ENCODE peak calls at places on chromosomes 7 and 10, in five cellular contexts. G is heart left ventricle, X is thyroid gland, S is choroid plexus epithelial cell, N is AG09309. Y is an unnamed sample.
A peak's percentile ranks its signal among the peaks of the same experiment; 100 is the strongest.

GRCh38 chr7:72925546-72926120 is 738 bp downstream of the POM121 start:
- DNase-seq in N (no peak), X (no peak), G (no peak), S (peak; percentile 47), Y (no peak)

GRCh38 chr7:76223286-76223972 is 21.7 kb downstream of the SRRM3 start:
- DNase-seq in G (no peak), X (no peak), N (no peak), S (no peak), Y (no peak)

GRCh38 chr10:86649471-86650150 is 4.7 kb upstream of the OPN4 start:
- DNase-seq in X (no peak), N (no peak), G (no peak), S (no peak), Y (no peak)

GRCh38 chr10:91604936-91605534 is 27.8 kb downstream of the PPP1R3C start:
- DNase-seq in N (no peak), G (no peak), S (peak; percentile 82), X (no peak), Y (peak; percentile 54)

GRCh38 chr10:127117125-127117524 is 79.3 kb downstream of the INSYN2A start:
- DNase-seq in G (peak; percentile 55), S (peak; percentile 74), N (no peak), X (peak; percentile 71), Y (peak; percentile 14)

GRCh38 chr10:389391-389790 is 254.1 kb downstream of the ZMYND11 start:
- DNase-seq in X (no peak), N (no peak), G (no peak), S (no peak), Y (no peak)

GRCh38 chr10:122254831-122255230 is 16.3 kb upstream of the BTBD16 start:
- DNase-seq in G (no peak), X (no peak), S (no peak), N (no peak), Y (no peak)

GRCh38 chr10:43265799-43266721 is 805 bp downstream of the RASGEF1A start:
- DNase-seq in G (no peak), S (no peak), N (no peak), X (peak; percentile 38), Y (no peak)

GRCh38 chr10:31647861-31648260 is 280.8 kb downstream of the ARHGAP12 start:
- DNase-seq in N (no peak), S (no peak), G (no peak), X (no peak), Y (no peak)

GRCh38 chr10:33005322-33006282 is 47.6 kb upstream of the ITGB1 start:
- DNase-seq in N (peak; percentile 97), S (peak; percentile 98), G (peak; percentile 73), X (peak; percentile 47), Y (peak; percentile 71)

GRCh38 chr7:84085147-84085546 is 109.4 kb downstream of the SEMA3A start:
- DNase-seq in X (no peak), S (peak; percentile 64), G (no peak), N (no peak), Y (no peak)

GRCh38 chr10:125709553-125710266 is 9.8 kb upstream of the EDRF1 start:
- DNase-seq in X (no peak), G (no peak), S (peak; percentile 54), N (no peak), Y (no peak)

GRCh38 chr7:41630741-41631140 is 72.1 kb downstream of the INHBA start:
- DNase-seq in X (no peak), G (no peak), S (no peak), N (no peak), Y (no peak)

GRCh38 chr7:155925682-155926081 is 113.4 kb upstream of the SHH start:
- DNase-seq in S (no peak), N (no peak), G (no peak), X (no peak), Y (no peak)

GRCh38 chr10:104351067-104351681 is 2.5 kb upstream of the CFAP58 start:
- DNase-seq in G (no peak), S (peak; percentile 39), N (no peak), X (no peak), Y (no peak)

GRCh38 chr7:55128693-55129394 is 110.0 kb downstream of the EGFR start:
- DNase-seq in G (peak; percentile 67), S (peak; percentile 84), X (peak; percentile 81), N (no peak), Y (no peak)

GRCh38 chr10:93596539-93596938 is 4.5 kb downstream of the RBP4 start:
- DNase-seq in S (no peak), X (no peak), N (no peak), G (no peak), Y (no peak)

GRCh38 chr10:124728071-124728829 is 15.9 kb downstream of the FAM53B start:
- DNase-seq in G (no peak), X (no peak), N (no peak), S (peak; percentile 71), Y (no peak)

GRCh38 chr10:44306147-44306710 is 78.7 kb downstream of the CXCL12 start:
- DNase-seq in G (no peak), S (peak; percentile 46), X (no peak), N (peak; percentile 67), Y (peak; percentile 34)

GRCh38 chr10:97428572-97428981 is 2.6 kb downstream of the PGAM1 start:
- DNase-seq in G (no peak), N (no peak), S (peak; percentile 36), X (no peak), Y (no peak)

GRCh38 chr10:128875955-128876354 is 591.1 kb upstream of the MGMT start:
- DNase-seq in S (peak; percentile 8), N (no peak), X (no peak), G (no peak), Y (no peak)

GRCh38 chr7:18996583-18996982 is 120.9 kb downstream of the TWIST1 start:
- DNase-seq in N (no peak), X (no peak), G (no peak), S (no peak), Y (no peak)

GRCh38 chr7:18997477-18998130 is 119.8 kb downstream of the TWIST1 start:
- DNase-seq in S (no peak), G (no peak), X (no peak), N (no peak), Y (no peak)

GRCh38 chr7:18995811-18996400 is 121.5 kb downstream of the TWIST1 start:
- DNase-seq in G (no peak), N (no peak), S (no peak), X (no peak), Y (no peak)

GRCh38 chr7:19001854-19002253 is 115.6 kb downstream of the TWIST1 start:
- DNase-seq in N (no peak), G (no peak), S (peak; percentile 49), X (no peak), Y (no peak)

GRCh38 chr7:19000410-19000809 is 117.0 kb downstream of the TWIST1 start:
- DNase-seq in N (no peak), G (no peak), X (no peak), S (no peak), Y (no peak)
- H3K4me3 ChIP-seq in N (no peak overlapping the region), G (no peak overlapping the region), X (no peak overlapping the region), S (no peak overlapping the region), Y (no peak overlapping the region)

DNA sequence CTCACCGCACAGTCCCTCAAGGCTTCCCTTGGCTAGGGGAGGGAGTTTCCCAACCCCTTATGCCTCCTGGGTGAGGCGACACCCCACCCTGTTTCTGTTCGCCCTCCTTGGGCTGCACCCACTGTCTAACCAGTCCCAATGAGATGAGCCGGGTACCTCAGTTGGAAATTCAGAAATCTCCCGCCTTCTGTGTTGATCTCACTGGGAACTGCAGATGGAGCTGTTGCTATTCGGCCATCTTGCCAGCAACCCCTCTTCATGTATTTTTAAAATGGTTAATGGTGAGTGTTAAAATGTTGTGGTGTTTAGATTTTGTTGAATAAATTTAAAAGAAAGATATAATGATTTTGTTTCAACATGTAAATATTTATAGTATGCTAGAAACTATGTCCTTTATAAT is 22.0 kb downstream of the UMAD1 start:
- DNase-seq in N (no peak), S (peak; percentile 55), X (no peak), G (no peak), Y (no peak)
- TF ChIP-seq CTCF in N (peak; percentile 26), S (peak; percentile 74), X (no peak), G (peak; percentile 46), Y (peak; percentile 58)

DNA sequence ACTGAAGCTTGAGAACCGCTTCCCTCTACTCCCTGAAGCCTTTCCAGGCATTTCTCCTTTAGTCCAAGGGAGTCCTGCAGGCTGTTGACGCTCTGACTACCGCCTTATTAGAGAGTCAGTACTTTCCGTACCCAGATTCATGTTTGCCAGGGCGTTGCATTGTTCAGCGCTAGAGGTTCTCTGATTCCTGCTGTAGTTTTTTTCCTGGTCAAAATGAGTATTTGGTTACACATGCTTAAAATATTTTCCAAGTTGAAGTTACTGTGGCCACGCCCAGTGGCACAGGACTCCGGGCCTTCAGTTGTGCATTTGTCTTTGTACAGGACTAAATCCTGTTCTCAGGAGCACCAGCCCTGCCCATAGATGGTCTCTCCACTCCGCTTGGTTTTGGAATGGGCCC is 7.9 kb downstream of the MTURN start:
- DNase-seq in G (no peak), N (peak; percentile 42), X (peak; percentile 77), S (peak; percentile 43), Y (no peak)
- H3K4me3 ChIP-seq in G (no peak overlapping the region), N (no peak overlapping the region), X (no peak overlapping the region), S (no peak overlapping the region), Y (no peak overlapping the region)

DNA sequence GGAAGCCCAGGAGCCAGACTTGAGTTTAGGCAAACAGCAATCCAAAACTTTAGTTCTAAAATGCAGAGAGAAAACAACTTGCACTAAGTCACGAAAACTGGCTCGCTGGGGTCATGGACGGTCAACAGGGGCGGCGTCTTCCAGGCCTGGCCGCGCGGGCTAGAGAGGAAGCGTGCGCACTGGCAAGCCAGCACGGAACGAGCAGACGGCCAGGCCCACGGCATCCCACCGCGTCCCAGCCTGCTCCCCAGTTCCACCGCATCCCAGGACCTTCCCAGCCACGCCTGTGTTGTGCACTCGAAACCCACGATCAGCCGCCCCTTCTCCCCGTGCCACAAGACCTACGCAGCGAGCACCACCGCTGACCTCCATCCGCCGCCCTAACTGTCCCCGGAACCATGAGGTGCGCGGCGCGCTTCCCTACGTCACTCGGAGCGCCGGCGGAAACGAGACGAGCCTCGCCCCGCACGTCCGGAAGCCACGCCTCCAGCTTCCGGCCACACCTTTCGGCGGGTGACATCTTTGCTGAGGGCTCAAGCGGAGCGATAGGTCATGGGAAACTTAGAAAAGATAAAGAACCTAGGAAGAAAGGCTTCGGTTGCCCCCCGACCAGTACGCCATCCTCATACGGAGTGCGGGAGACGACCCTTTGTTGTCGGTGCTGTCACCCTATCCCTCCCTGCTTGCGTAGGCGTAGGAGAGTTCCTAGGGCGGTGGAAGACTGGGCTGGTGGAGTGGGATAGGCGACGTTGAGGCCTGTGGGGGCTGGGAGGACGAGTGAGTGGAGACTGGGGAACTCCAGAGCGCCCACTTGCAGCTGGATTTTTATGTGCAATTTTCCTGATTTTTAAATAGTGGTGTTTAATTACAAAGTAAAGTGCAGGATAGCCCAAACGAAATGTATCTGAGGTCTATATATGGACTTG is at the start of gene TBRG4:
- DNase-seq in X (peak; percentile 96), S (peak; percentile 93), G (peak; percentile 96), N (peak; percentile 59), Y (peak; percentile 71)
- TF ChIP-seq CTCF in X (no peak), S (peak; percentile 44), G (peak; percentile 63), N (no peak), Y (peak; percentile 51)

DNA sequence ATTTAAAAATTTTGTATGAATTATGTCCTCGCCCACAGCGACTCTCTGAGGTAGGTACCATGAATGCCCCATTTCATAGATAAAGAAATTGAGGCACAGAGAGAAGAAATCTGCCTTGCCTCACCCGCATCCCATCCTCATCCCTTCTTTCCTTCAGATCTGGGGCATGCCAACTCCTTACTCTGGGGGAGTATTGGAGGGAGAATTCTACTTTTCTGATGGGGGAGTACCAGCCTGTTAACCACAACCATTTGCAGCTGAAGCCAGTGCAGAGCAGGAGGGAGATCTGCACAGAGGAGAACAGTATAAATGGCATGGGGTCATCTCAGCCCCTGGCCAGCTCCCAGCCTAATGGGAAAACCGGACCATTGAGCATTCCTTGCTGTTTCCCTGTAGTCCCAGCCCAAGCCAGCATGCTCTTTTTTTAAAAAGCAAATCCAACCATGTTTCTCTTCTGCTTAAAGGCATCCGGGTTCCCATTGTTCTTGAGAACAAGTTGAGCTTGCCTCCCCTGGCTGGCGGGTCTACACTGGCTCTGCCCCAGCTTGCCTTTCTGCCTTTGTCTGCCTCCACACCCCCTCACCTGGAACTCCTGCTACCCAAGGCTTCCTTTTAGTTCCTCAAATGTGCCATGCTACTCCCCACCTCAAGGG is 8.7 kb upstream of the ZNF503 start:
- DNase-seq in G (peak; percentile 46), S (no peak), N (no peak), X (no peak), Y (no peak)
- H3K4me3 ChIP-seq in G (peak overlapping the region; percentile 93), S (no peak overlapping the region), N (no peak overlapping the region), X (no peak overlapping the region), Y (no peak overlapping the region)